ENCODE peak calls at places on chromosome 2, in six cellular contexts. J, P, L, S, T and G are unnamed samples. For H3K9me3 and H3K4me1, the result is how much of the 10 kb centered on the place peaks cover.

GRCh38 chr2:46913471-46914381 is 1.9 kb downstream of the MCFD2 start:
- DNase-seq in P (no peak), J (no peak), T (peak), S (no peak), L (peak), G (no peak)

GRCh38 chr2:22995576-22995975 is 389.4 kb upstream of the KLHL29 start:
- DNase-seq in S (no peak), P (no peak), L (no peak), T (no peak), J (no peak), G (no peak)

GRCh38 chr2:110149330-110150220 is 34.0 kb upstream of the MALL start:
- DNase-seq in L (peak), S (no peak), P (no peak), T (peak), J (peak), G (no peak)

GRCh38 chr2:112691761-112692370 is 29.0 kb upstream of the NT5DC4 start:
- DNase-seq in S (no peak), P (no peak), L (peak), J (no peak), T (no peak), G (no peak)

GRCh38 chr2:116645155-116645554 is 1169.3 kb upstream of the DDX18 start:
- DNase-seq in P (no peak), S (no peak), J (no peak), T (no peak), L (no peak), G (no peak)

GRCh38 chr2:179354739-179355537 is 90.3 kb upstream of the SESTD1 start:
- DNase-seq in L (no peak), T (no peak), S (no peak), P (no peak), J (no peak), G (no peak)

GRCh38 chr2:10658041-10658913 is 31.5 kb downstream of the NOL10 start:
- DNase-seq in J (no peak), P (no peak), S (no peak), T (peak), L (peak), G (no peak)

GRCh38 chr2:12858786-12859185 is 142.1 kb downstream of the TRIB2 start:
- DNase-seq in S (no peak), L (no peak), J (no peak), T (no peak), P (no peak), G (no peak)

GRCh38 chr2:181457741-181458425 is 697 bp downstream of the ITGA4 start:
- DNase-seq in J (no peak), S (peak), T (no peak), L (peak), P (no peak), G (peak)

GRCh38 chr2:75597949-75598348 is 37.2 kb upstream of the EVA1A start:
- DNase-seq in L (no peak), P (no peak), J (no peak), T (no peak), S (no peak), G (no peak)

GRCh38 chr2:229196448-229196847 is 74.6 kb downstream of the PID1 start:
- DNase-seq in L (no peak), J (no peak), P (no peak), S (no peak), T (no peak), G (no peak)
- H3K9me3 ChIP-seq in L (under half), J (under half), P (under half), S (under half), T (under half), G (under half)

GRCh38 chr2:280655-281110 is 7.2 kb downstream of the ALKAL2 start:
- DNase-seq in L (no peak), P (no peak), S (no peak), T (no peak), J (no peak), G (no peak)

GRCh38 chr2:282693-283263 is 5.1 kb downstream of the ALKAL2 start:
- DNase-seq in S (no peak), L (no peak), P (no peak), J (no peak), T (no peak), G (no peak)

GRCh38 chr2:279956-280654 is 7.8 kb downstream of the ALKAL2 start:
- DNase-seq in T (no peak), L (no peak), S (no peak), P (no peak), J (no peak), G (no peak)

GRCh38 chr2:279366-279765 is 8.5 kb downstream of the ALKAL2 start:
- DNase-seq in L (no peak), J (no peak), P (no peak), S (no peak), T (no peak), G (no peak)

DNA sequence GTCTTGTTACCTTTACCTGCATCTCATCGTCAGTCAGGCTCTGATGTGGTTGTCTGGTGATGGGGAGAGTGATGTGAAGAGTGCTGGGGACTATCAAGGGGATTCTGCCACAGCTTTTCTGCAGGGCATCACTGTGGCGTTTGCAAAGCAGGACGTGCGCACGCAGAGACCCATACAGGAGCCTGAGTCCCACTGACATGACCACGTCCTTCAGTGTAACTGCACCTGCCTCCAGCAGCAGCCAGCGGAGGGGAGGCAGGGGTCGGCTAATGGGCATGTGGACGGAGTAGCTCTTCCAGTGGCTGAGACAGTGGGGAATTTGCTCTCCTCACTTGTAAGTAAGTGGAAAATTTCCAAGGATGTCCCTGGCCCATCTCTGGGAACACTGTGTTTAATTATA is 6.5 kb downstream of the ALKAL2 start:
- DNase-seq in P (no peak), T (no peak), J (no peak), L (no peak), S (no peak), G (no peak)
- H3K4me1 ChIP-seq in P (under half), T (under half), J (under half), L (under half), S (under half), G (under half)

GRCh38 chr2:237815637-237816036 is 17.1 kb downstream of the RBM44 start:
- DNase-seq in L (no peak), T (no peak), S (no peak), J (no peak), P (no peak), G (no peak)
- H3K4me3 ChIP-seq in L (no peak), T (no peak), S (no peak), J (no peak), P (no peak), G (no peak)

DNA sequence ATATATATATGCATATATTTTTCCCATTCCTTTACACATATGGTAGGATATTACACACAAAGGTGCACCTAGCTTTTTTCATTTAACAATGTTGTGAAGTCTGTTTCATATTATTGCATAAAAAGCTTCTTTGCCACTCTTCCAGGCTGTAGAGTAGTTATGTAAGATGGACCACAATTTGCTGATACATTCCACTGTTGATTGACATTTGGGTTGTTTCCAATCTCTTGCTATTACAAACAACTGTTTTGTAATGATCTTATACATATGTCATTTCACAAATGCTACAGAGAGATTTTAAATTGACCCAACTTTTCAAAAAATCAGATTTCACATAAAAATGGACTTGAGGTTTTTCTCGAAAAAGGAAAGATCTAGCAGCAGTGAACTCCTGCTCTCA is 301.4 kb downstream of the CDCA7 start:
- DNase-seq in S (no peak), J (no peak), P (no peak), L (no peak), T (no peak), G (no peak)
- H3K9me3 ChIP-seq in S (under half), J (under half), P (under half), L (under half), T (under half), G (under half)

DNA sequence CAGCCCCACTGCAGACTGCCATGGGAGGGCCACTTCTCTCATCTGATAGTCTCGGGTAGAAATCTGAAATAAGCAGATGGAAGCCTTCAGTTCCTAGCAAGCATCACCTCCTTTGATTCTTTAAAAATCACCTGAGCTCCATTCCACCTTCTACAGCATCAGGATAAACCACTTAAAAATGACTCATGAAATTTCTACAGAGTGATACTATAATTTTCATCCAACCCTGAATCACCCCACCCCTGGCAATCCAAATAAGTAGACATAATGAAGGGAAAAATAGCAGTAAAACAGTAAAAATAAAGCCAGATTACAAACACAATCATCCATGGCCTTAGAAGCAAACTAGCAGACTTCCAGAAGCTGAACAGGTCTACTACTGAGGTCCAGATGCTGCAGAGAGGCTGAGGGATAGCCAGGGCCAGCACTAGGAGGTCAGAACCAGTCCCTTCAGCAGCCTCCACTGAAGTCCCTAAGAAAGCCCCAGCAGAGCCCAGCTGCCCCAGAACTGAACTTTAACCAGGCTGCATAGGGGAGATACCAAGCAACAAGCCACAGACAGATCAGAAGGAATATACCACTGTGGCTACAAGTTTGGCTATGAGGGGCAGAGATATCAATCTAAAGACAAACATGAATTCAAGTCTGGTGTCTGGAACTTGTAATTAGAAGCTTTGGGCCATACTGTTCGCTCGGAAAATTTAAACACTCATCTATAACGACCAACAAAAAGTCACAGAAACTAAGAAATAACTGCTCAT is 54.7 kb upstream of the RNU4ATAC start:
- DNase-seq in T (no peak), P (no peak), S (no peak), L (peak), J (no peak), G (no peak)
- H3K4me1 ChIP-seq in T (under half), P (under half), S (under half), L (under half), J (under half), G (under half)

DNA sequence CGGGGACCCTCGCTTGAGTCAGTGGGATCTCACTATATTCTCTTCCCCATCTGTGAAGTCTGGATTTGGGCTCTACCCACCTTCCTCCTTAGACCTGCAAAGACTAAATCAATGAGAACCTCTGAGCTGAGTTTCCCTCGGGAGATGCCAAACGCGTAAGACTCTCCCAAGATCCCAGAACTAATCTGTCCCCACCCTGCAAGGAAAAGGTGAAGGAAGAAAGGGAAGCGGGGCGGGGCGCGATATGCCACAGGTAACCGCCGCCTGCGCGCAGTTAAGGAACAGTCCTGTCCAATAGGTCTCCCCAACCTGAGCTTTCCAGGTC is 780 bp downstream of the SRD5A2 start:
- DNase-seq in J (no peak), L (no peak), P (no peak), T (no peak), S (no peak), G (no peak)
- H3K4me3 ChIP-seq in J (peak), L (no peak), P (no peak), T (no peak), S (no peak), G (no peak)

GRCh38 chr2:237651761-237652160 is 24.4 kb downstream of the LRRFIP1 start:
- DNase-seq in T (no peak), S (no peak), L (no peak), J (no peak), P (no peak), G (no peak)
- H3K9me3 ChIP-seq in T (under half), S (under half), L (under half), J (under half), P (under half), G (under half)

GRCh38 chr2:201255468-201255867 is 4.9 kb upstream of the CASP8 start:
- DNase-seq in L (no peak), P (no peak), S (no peak), T (no peak), J (no peak), G (no peak)
- H3K4me1 ChIP-seq in L (under half), P (under half), S (half or more), T (under half), J (under half), G (half or more)

DNA sequence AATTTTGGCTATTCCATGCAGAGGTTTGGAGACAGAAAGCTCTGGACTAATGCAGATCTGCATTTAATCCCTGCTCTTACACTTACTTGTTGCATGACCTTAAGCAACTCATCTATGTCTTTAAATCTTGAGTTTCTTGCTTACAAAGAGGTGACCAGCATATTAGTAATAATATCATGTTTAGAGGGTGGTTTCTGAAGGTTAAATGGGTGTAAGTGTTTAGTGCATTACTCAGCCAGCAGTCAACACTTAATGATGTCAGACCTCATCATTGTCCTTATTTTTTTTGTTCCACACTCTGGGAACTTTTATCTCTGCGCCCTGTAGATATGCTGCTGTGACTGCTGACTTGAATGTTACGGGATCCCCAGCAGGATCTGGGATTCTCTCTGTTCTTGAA is 1.7 kb downstream of the IL1RL1 start:
- DNase-seq in P (no peak), L (peak), T (no peak), S (no peak), J (no peak), G (no peak)
- H3K4me3 ChIP-seq in P (no peak), L (no peak), T (no peak), S (no peak), J (no peak), G (no peak)

GRCh38 chr2:119849838-119850565 is 90.3 kb downstream of the PTPN4 start:
- DNase-seq in T (no peak), P (no peak), J (no peak), S (no peak), L (no peak), G (no peak)
- H3K9me3 ChIP-seq in T (under half), P (under half), J (under half), S (under half), L (under half), G (under half)